ENCODE peak calls at places on chromosomes 13 and 19, in five cellular contexts. U, E, X, Y and W are unnamed samples.
A peak's percentile ranks its signal among the peaks of the same experiment; 100 is the strongest.

GRCh38 chr13:91889641-91890040 is 491.2 kb downstream of the GPC5 start:
- DNase-seq in E (no peak), U (no peak), X (peak; percentile 20), Y (no peak), W (no peak)

GRCh38 chr13:47474845-47475244 is 526.2 kb downstream of the SUCLA2 start:
- DNase-seq in Y (no peak), X (no peak), U (no peak), E (no peak), W (no peak)

GRCh38 chr19:38862321-38863059 is 12.7 kb upstream of the HNRNPL start:
- DNase-seq in Y (no peak), X (no peak), E (no peak), U (no peak), W (no peak)

GRCh38 chr13:39566216-39566869 is 36.6 kb downstream of the LHFPL6 start:
- DNase-seq in U (no peak), Y (no peak), E (no peak), X (peak; percentile 61), W (no peak)

GRCh38 chr13:79491715-79492114 is 10.8 kb downstream of the NDFIP2 start:
- DNase-seq in Y (peak; percentile 88), E (no peak), X (peak; percentile 99), U (no peak), W (no peak)

GRCh38 chr13:42985312-42986175 is 6.5 kb downstream of the EPSTI1 start:
- DNase-seq in Y (no peak), U (no peak), E (no peak), X (no peak), W (no peak)

GRCh38 chr19:2633693-2634075 is 68.8 kb downstream of the GNG7 start:
- DNase-seq in Y (no peak), U (no peak), X (no peak), E (no peak), W (no peak)

GRCh38 chr19:13978721-13979191 is 26.4 kb downstream of the DCAF15 start:
- DNase-seq in U (no peak), Y (no peak), E (no peak), X (no peak), W (no peak)

GRCh38 chr13:51663980-51664957 is 80.0 kb downstream of the WDFY2 start:
- DNase-seq in E (no peak), X (peak; percentile 73), U (no peak), Y (no peak), W (no peak)

GRCh38 chr13:83839158-83839557 is 43.1 kb downstream of the SLITRK1 start:
- DNase-seq in X (no peak), E (no peak), Y (no peak), U (no peak), W (no peak)

GRCh38 chr19:40778865-40779284 is 828 bp downstream of the RAB4B start:
- DNase-seq in U (no peak), Y (no peak), X (peak; percentile 55), E (no peak), W (no peak)

GRCh38 chr19:48424694-48425219 is 21.0 kb upstream of the GRWD1 start:
- DNase-seq in E (no peak), Y (peak; percentile 9), X (peak; percentile 50), U (no peak), W (no peak)

GRCh38 chr13:28714651-28715050 is 4.1 kb downstream of the SLC46A3 start:
- DNase-seq in Y (no peak), X (no peak), U (no peak), E (no peak), W (no peak)

GRCh38 chr19:3612330-3612729 is 5.7 kb upstream of the TBXA2R start:
- DNase-seq in X (no peak), Y (no peak), U (no peak), E (no peak), W (no peak)

GRCh38 chr13:100533588-100534041 is 55.0 kb downstream of the GGACT start:
- DNase-seq in X (no peak), Y (no peak), U (no peak), E (no peak), W (no peak)

GRCh38 chr19:18999896-19000620 is 33.3 kb downstream of the SUGP2 start:
- DNase-seq in X (no peak), E (no peak), Y (no peak), U (no peak), W (no peak)
- TF ChIP-seq CTCF in X (peak; percentile 42), E (no peak), Y (peak; percentile 54), U (no peak), W (no peak)

GRCh38 chr13:112233256-112233655 is 142.9 kb upstream of the SPACA7 start:
- DNase-seq in U (no peak), E (peak; percentile 63), X (no peak), Y (no peak), W (no peak)

GRCh38 chr13:112229445-112229844 is 146.7 kb upstream of the SPACA7 start:
- DNase-seq in U (no peak), Y (no peak), E (peak; percentile 57), X (no peak), W (no peak)

GRCh38 chr13:112227031-112227430 is 149.1 kb upstream of the SPACA7 start:
- DNase-seq in Y (no peak), E (peak; percentile 69), X (no peak), U (no peak), W (no peak)

GRCh38 chr13:112231451-112232083 is 144.6 kb upstream of the SPACA7 start:
- DNase-seq in X (no peak), U (no peak), Y (no peak), E (peak; percentile 43), W (no peak)

GRCh38 chr13:112229992-112230872 is 145.9 kb upstream of the SPACA7 start:
- DNase-seq in Y (no peak), X (no peak), E (peak; percentile 43), U (no peak), W (no peak)
- TF ChIP-seq CTCF in Y (no peak), X (no peak), E (no peak), U (no peak), W (no peak)

GRCh38 chr19:21130097-21130775 is 11.6 kb upstream of the ZNF431 start:
- DNase-seq in U (no peak), Y (no peak), E (no peak), X (peak; percentile 53), W (no peak)

GRCh38 chr19:21133633-21134032 is 8.2 kb upstream of the ZNF431 start:
- DNase-seq in X (peak; percentile 22), E (no peak), Y (no peak), U (no peak), W (no peak)

GRCh38 chr19:21138130-21138529 is 3.7 kb upstream of the ZNF431 start:
- DNase-seq in U (no peak), E (no peak), X (no peak), Y (no peak), W (no peak)

GRCh38 chr19:21134934-21135366 is 6.9 kb upstream of the ZNF431 start:
- DNase-seq in E (no peak), X (no peak), Y (no peak), U (no peak), W (no peak)

DNA sequence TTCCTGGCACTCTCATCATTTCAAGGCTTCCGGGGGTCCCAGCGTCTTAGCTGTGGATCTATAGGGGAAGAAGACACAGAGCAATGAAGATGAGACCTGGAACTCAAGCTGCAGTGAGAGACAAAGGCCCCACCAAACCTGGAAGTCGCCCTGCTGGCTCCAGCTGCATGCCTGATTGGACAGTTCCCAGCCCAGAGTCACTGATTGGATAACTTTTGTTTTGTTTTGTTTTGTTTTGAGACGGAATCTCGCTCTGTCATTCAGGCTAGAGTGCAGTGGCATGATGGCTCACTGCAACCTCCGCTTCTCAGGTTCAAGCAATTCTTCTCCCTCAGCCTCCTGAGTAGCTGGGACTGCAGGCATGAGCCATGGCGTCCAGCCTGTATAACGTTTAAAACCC is 6.4 kb upstream of the ZNF431 start:
- DNase-seq in U (no peak), E (no peak), Y (no peak), X (no peak), W (no peak)
- TF ChIP-seq CTCF in U (no peak), E (no peak), Y (no peak), X (no peak), W (no peak)

GRCh38 chr19:49799271-49799797 is 13.8 kb downstream of the FUZ start:
- DNase-seq in X (no peak), U (no peak), Y (no peak), E (no peak), W (no peak)

GRCh38 chr19:49801401-49801888 is 11.6 kb downstream of the FUZ start:
- DNase-seq in U (no peak), Y (no peak), X (no peak), E (no peak), W (no peak)

GRCh38 chr19:49800771-49801170 is 12.3 kb downstream of the FUZ start:
- DNase-seq in E (no peak), Y (no peak), X (no peak), U (no peak), W (no peak)

GRCh38 chr19:49798574-49798973 is 14.5 kb downstream of the FUZ start:
- DNase-seq in X (no peak), Y (no peak), E (no peak), U (no peak), W (no peak)

GRCh38 chr19:49799798-49800376 is 13.2 kb downstream of the FUZ start:
- DNase-seq in X (no peak), Y (no peak), U (no peak), E (no peak), W (no peak)
- TF ChIP-seq CTCF in X (no peak), Y (peak; percentile 40), U (no peak), E (no peak), W (no peak)

GRCh38 chr13:72782717-72783116 is 784 bp downstream of the PIBF1 start:
- DNase-seq in Y (peak; percentile 19), X (peak; percentile 10), U (no peak), E (no peak), W (no peak)

GRCh38 chr13:72781461-72782439 is at the start of the genes DIS3 and PIBF1:
- DNase-seq in X (peak; percentile 96), E (peak; percentile 99), U (peak; percentile 88), Y (peak; percentile 99), W (peak; percentile 89)
- TF ChIP-seq CTCF in X (peak; percentile 23), E (no peak), U (no peak), Y (peak; percentile 51), W (no peak)

GRCh38 chr19:16584825-16585801 is 12.9 kb upstream of the SLC35E1 start:
- DNase-seq in U (no peak), X (no peak), E (no peak), Y (no peak), W (no peak)
- TF ChIP-seq CTCF in U (no peak), X (no peak), E (no peak), Y (no peak), W (no peak)